ENCODE peak calls at places on chromosome 16, in six cellular contexts. A is dorsolateral prefrontal cortex, O is tibial nerve, H is GM10248, E is suprapubic skin, Z is fibroblast of pulmonary artery. P is an unnamed sample.

GRCh38 chr16:46961373-46962353 is 11.8 kb downstream of the DNAJA2 start:
- DNase-seq in A (no peak), O (no peak), H (no peak), E (no peak), Z (no peak), P (no peak)

GRCh38 chr16:61677776-61678175 is 358.5 kb downstream of the CDH8 start:
- DNase-seq in A (no peak), O (no peak), H (no peak), E (no peak), Z (no peak), P (no peak)

GRCh38 chr16:66534376-66534799 is 15.5 kb downstream of the TK2 start:
- DNase-seq in A (no peak), O (no peak), H (no peak), E (no peak), Z (no peak), P (no peak)

GRCh38 chr16:85759631-85760419 is 8.9 kb upstream of the C16orf74 start:
- DNase-seq in A (no peak), O (no peak), H (peak), E (no peak), Z (no peak), P (no peak)

GRCh38 chr16:11431915-11432465 is 86.7 kb downstream of the RMI2 start:
- DNase-seq in A (no peak), O (no peak), H (no peak), E (no peak), Z (peak), P (no peak)

GRCh38 chr16:70470927-70471341 is 16.5 kb downstream of the FCSK start:
- DNase-seq in A (no peak), O (no peak), H (no peak), E (peak), Z (peak), P (no peak)

GRCh38 chr16:83473109-83473508 is 334.7 kb upstream of the HSBP1 start:
- DNase-seq in A (no peak), O (no peak), H (no peak), E (no peak), Z (peak), P (no peak)

GRCh38 chr16:56916571-56917403 is 15.2 kb upstream of the HERPUD1 start:
- DNase-seq in A (no peak), O (no peak), H (peak), E (no peak), Z (no peak), P (no peak)

GRCh38 chr16:56192971-56193936 is 2.0 kb downstream of the GNAO1 start:
- DNase-seq in A (no peak), O (no peak), H (no peak), E (no peak), Z (no peak), P (no peak)

GRCh38 chr16:9082422-9082821 is 9.0 kb upstream of the HAPSTR1 start:
- DNase-seq in A (no peak), O (no peak), H (no peak), E (no peak), Z (no peak), P (no peak)

GRCh38 chr16:74580828-74581227 is 26.1 kb downstream of the GLG1 start:
- DNase-seq in A (no peak), O (no peak), H (no peak), E (no peak), Z (no peak), P (no peak)

GRCh38 chr16:50744911-50745310 is 3.0 kb downstream of the CYLD start:
- DNase-seq in A (no peak), O (no peak), H (no peak), E (no peak), Z (no peak), P (no peak)

GRCh38 chr16:67563708-67564468 is 1.6 kb downstream of the CTCF start:
- DNase-seq in A (no peak), O (no peak), H (no peak), E (no peak), Z (peak), P (no peak)

GRCh38 chr16:70713342-70713741 is 27.5 kb upstream of the MTSS2 start:
- DNase-seq in A (no peak), O (no peak), H (no peak), E (no peak), Z (no peak), P (no peak)

GRCh38 chr16:88877564-88878289 is 11.3 kb upstream of the PABPN1L start:
- DNase-seq in A (no peak), O (no peak), H (no peak), E (no peak), Z (no peak), P (no peak)

GRCh38 chr16:49856741-49857330 is 924 bp upstream of the ZNF423 start:
- DNase-seq in A (peak), O (peak), H (no peak), E (no peak), Z (peak), P (no peak)

GRCh38 chr16:85460252-85460982 is 152.7 kb upstream of the GSE1 start:
- DNase-seq in A (no peak), O (no peak), H (no peak), E (no peak), Z (peak), P (no peak)

GRCh38 chr16:70770968-70771552 is 29.9 kb downstream of the VAC14 start:
- DNase-seq in A (peak), O (peak), H (peak), E (no peak), Z (peak), P (peak)

GRCh38 chr16:70662991-70663523 is 16.7 kb downstream of the IL34 start:
- DNase-seq in A (no peak), O (no peak), H (no peak), E (peak), Z (no peak), P (no peak)

GRCh38 chr16:27314986-27315332 is 1.2 kb downstream of the IL4R start:
- DNase-seq in A (peak), O (no peak), H (no peak), E (no peak), Z (no peak), P (no peak)

GRCh38 chr16:27317320-27317719 is 3.5 kb downstream of the IL4R start:
- DNase-seq in A (peak), O (no peak), H (no peak), E (peak), Z (no peak), P (no peak)

GRCh38 chr16:27316038-27316680 is 2.4 kb downstream of the IL4R start:
- DNase-seq in A (peak), O (no peak), H (no peak), E (peak), Z (no peak), P (no peak)

GRCh38 chr16:27314161-27314723 is 468 bp downstream of the IL4R start:
- DNase-seq in A (peak), O (no peak), H (peak), E (peak), Z (peak), P (peak)

DNA sequence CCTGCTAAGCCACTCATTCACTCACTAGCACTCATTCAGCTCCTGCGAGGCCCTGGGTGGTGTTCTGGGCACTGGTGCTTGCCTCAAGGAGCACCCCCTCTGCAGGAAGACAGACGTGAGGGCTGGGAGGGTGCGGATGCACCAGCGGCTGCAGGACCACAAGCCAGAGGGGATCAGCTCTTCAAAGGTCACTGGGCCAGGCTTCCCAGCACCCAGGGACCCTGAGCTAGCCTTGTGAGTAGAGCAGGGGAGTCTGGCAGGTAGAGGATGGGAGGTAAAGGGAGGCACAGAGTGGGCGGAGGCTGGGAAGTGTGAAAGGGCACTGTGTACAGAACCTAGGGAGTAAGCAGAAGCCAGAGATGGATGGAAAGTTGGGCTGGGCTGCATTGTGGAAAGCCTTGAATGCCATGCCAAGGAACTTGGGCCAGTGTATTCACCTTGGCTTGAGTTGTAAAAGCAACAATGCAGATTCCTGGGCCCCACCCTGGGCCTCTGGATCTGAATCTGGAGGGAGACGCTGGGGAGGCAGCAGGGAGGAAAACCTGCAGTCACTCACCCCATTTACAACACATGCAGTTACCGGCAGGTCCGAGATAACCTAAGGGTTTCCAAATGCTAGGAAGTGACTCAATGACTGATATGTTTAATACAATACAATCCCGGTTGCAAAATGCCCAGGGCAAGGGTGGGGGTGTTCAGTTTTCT is 1.7 kb downstream of the IL4R start:
- DNase-seq in A (peak), O (no peak), H (no peak), E (peak), Z (peak), P (peak)
- TF ChIP-seq CTCF in A (no peak), O (no peak), H (no peak), E (no peak), Z (peak), P (no peak)

DNA sequence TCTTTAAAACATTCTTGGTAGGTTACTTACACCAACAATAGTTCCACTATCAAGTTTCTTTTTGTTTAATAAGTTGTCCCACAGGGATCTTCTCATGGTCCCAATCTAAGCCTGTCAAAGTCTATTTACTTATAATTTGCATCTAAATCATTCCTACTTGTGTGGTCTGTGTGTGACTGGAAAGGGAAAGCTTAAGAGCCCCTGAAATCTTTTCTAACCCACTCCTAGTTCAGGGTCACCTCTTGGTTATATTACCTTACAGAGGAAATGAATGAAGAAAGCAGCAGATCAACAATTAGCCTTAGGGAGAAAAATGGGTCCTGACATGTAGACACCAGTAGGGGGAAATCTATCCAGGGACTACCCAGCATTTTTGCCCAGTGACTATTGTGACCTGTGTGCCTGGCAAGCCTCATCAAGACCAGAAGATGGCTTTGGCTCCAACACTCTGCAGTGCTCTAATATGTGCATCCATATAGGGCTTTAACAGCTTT is 110.4 kb upstream of the HAS3 start:
- DNase-seq in A (no peak), O (no peak), H (no peak), E (no peak), Z (peak), P (no peak)
- TF ChIP-seq CTCF in A (peak), O (no peak), H (no peak), E (peak), Z (peak), P (no peak)

DNA sequence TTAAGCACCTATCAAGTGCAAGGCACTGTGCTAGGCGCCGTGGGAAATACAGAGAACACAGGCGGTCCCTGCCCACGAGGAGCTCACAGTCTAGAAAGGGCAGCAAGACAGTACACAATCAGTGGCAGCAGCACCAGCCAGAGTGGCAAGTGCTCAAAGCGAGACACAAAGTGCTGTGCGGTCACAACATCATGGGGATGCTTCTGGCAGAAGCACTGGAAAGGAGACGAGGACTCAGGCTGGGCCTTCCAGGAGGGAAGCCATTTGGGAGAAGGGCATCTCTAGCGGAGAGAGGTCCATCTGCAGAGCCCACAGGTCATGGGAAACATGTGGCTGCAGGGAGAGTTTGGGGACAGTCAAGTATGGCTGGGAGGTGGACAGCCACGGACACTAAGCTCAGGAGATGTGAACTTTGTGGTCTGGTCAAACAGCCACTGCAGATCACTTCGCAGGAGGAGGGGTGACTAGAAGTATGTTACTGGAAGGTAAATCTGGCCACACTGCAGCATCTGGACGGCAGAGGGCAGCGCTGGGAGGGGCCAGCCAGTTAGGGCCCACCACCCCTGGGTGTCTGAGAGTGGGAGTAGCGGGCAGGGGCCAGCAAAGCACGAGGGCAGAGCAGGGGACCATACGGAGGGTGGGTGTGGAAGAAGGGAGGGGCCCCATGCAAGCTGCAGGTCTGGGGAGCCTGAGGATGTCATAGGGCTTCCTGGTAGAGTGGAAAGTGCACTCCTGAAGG is 71.1 kb downstream of the N4BP1 start:
- DNase-seq in A (no peak), O (no peak), H (no peak), E (no peak), Z (no peak), P (no peak)
- TF ChIP-seq CTCF in A (peak), O (no peak), H (peak), E (no peak), Z (peak), P (no peak)

DNA sequence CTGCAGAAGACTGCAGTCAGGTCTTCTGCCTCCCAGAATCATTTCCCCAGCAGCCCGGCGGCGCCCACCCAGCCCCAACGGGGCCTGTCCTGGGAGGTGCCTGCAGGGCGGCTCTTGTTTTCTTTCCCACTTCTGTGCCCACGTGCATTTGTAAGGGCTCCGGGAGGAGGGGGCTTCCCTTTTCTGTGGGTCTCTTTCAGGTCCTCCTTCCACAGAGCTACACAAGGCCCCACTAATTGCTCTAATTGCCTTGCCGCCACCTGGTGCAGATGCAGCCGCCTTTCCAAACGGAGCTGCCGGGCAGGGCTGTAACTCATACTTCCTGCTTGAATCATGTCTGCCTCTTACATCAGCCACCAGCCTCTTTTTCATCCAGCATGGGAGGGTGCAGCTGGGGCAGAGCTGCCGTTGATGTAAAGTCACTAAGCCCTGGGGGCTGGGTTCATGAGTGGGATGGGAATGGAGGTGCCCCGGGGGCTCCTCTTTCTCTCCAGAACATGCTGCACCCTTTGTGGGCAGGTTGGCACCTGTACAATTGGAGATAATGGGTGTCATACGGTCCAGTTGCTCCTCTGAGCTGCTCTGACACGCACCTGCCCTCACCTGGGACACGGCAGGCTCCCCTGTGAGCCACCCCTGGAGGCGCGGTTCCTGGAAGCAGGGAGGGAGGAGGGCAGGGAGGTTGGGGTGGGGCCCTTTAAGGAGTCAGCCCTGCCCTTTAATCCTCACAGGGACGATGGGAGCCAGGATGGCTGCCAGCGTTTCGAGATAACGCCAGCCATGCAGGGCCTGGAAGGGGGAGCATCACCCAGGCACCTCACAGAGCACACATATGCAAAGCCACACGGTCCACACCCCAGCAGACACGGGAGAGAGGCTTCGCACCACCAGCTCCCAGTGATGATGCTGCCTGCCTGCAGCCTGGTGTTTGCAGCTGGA is 41.1 kb upstream of the KLHDC4 start:
- DNase-seq in A (peak), O (no peak), H (no peak), E (no peak), Z (peak), P (no peak)
- TF ChIP-seq CTCF in A (no peak), O (no peak), H (no peak), E (no peak), Z (no peak), P (no peak)

GRCh38 chr16:52078716-52079655 is 468.0 kb downstream of the TOX3 start:
- DNase-seq in A (no peak), O (no peak), H (no peak), E (no peak), Z (no peak), P (no peak)
- TF ChIP-seq CTCF in A (no peak), O (no peak), H (no peak), E (no peak), Z (no peak), P (no peak)

DNA sequence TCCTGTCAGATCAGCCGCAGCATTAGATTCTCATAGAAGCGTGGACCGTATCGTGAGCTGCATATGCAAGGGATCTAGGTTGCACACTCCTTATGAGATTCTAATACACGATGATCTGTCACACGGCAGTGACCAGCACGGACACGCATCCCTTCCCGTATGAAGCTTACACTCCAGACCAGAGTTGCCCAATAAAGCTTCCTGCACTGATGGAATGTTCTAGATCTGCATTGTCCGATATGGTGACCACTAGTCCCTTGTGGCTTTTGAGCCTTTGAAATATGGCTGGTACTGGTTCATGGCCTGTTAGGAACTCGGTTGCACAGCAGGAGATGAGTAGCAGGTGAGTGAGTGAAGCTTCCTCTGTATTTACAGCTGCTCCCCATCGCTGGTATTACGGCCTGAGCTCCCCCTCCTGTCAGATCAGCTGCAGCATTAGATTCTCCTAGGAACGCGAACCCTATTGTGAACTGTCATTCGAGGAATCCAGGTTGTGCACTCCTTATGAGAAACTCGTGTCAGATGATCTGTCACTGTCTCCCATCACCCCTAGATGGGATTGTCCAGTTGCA is 49.8 kb upstream of the ZCCHC14 start:
- DNase-seq in A (no peak), O (no peak), H (no peak), E (no peak), Z (no peak), P (no peak)
- TF ChIP-seq CTCF in A (no peak), O (no peak), H (no peak), E (no peak), Z (no peak), P (no peak)

GRCh38 chr16:911604-912321 is 59.0 kb downstream of the LMF1 start:
- DNase-seq in A (no peak), O (no peak), H (no peak), E (no peak), Z (no peak), P (no peak)

GRCh38 chr16:913817-914440 is 56.9 kb downstream of the LMF1 start:
- DNase-seq in A (no peak), O (no peak), H (no peak), E (no peak), Z (no peak), P (no peak)

GRCh38 chr16:912322-912683 is 58.5 kb downstream of the LMF1 start:
- DNase-seq in A (no peak), O (no peak), H (no peak), E (no peak), Z (no peak), P (no peak)

GRCh38 chr16:914453-914852 is 56.3 kb downstream of the LMF1 start:
- DNase-seq in A (no peak), O (no peak), H (no peak), E (no peak), Z (peak), P (no peak)

GRCh38 chr16:912684-913613 is 57.8 kb downstream of the LMF1 start:
- DNase-seq in A (peak), O (peak), H (no peak), E (no peak), Z (no peak), P (no peak)
- TF ChIP-seq CTCF in A (peak), O (no peak), H (no peak), E (no peak), Z (no peak), P (no peak)